ENCODE peak calls at places on chromosomes 4 and X, in six cellular contexts. J is HFF-Myc, W is astrocyte, Y is choroid plexus epithelial cell, Q is dorsolateral prefrontal cortex, V is ovary. P is an unnamed sample.

GRCh38 chr4:25032126-25032525 is 1.4 kb upstream of the LGI2 start:
- DNase-seq in Q (no peak), J (no peak), Y (peak; percentile 18), V (no peak), W (peak; percentile 46), P (peak; percentile 21)

GRCh38 chrX:136752796-136753195 is 27.9 kb downstream of the ARHGEF6 start:
- DNase-seq in Y (peak; percentile 55), Q (no peak), J (no peak), W (no peak), V (no peak), P (peak; percentile 61)

GRCh38 chrX:15751160-15751819 is 13.2 kb downstream of the CA5B start:
- DNase-seq in Y (peak; percentile 38), Q (no peak), V (no peak), J (peak; percentile 52), W (peak; percentile 39), P (peak; percentile 17)

GRCh38 chr4:67879486-67879885 is 4.3 kb downstream of the TMPRSS11D start:
- DNase-seq in V (no peak), W (no peak), J (no peak), Q (no peak), Y (peak; percentile 39), P (peak; percentile 26)

GRCh38 chrX:134798472-134798871 is 140.2 kb upstream of the PLAC1 start:
- DNase-seq in Y (no peak), Q (no peak), W (no peak), V (no peak), J (no peak), P (no peak)

GRCh38 chrX:18677140-18677834 is 5.4 kb upstream of the RS1 start:
- DNase-seq in Y (no peak), J (no peak), Q (no peak), V (no peak), W (no peak), P (no peak)

GRCh38 chrX:102155806-102156179 is at the start of gene BEX5:
- DNase-seq in V (peak; percentile 67), Q (peak; percentile 77), W (no peak), J (no peak), Y (peak; percentile 1), P (no peak)

GRCh38 chr4:38145741-38146140 is 185.5 kb downstream of the PTTG2 start:
- DNase-seq in W (peak; percentile 88), J (no peak), Q (no peak), V (no peak), Y (peak; percentile 94), P (peak; percentile 94)

GRCh38 chr4:6476893-6477292 is 4.5 kb upstream of the PPP2R2C start:
- DNase-seq in Q (no peak), J (no peak), W (no peak), V (no peak), Y (no peak), P (no peak)

GRCh38 chr4:138410266-138410665 is 168.1 kb upstream of the SLC7A11 start:
- DNase-seq in Y (no peak), V (no peak), Q (no peak), J (no peak), W (no peak), P (no peak)

GRCh38 chr4:48109413-48110263 is 24.4 kb downstream of the TXK start:
- DNase-seq in V (no peak), W (peak; percentile 23), Y (peak; percentile 74), J (peak; percentile 37), Q (no peak), P (peak; percentile 41)

GRCh38 chrX:16733013-16733412 is 13.6 kb downstream of the SYAP1 start:
- DNase-seq in W (no peak), J (no peak), V (no peak), Q (no peak), Y (no peak), P (no peak)

GRCh38 chr4:84379881-84380618 is 119.0 kb downstream of the NKX6-1 start:
- DNase-seq in J (no peak), Y (peak; percentile 1), V (no peak), Q (no peak), W (peak; percentile 67), P (peak; percentile 75)

GRCh38 chr4:38242822-38243384 is 282.7 kb downstream of the PTTG2 start:
- DNase-seq in V (no peak), W (no peak), Y (no peak), Q (no peak), J (no peak), P (no peak)

GRCh38 chr4:181293014-181293413 is 950.2 kb upstream of the TENM3 start:
- DNase-seq in J (no peak), V (no peak), W (no peak), Q (no peak), Y (no peak), P (no peak)

GRCh38 chrX:106898462-106898861 is 4.7 kb downstream of the RIPPLY1 start:
- DNase-seq in V (no peak), Q (no peak), W (peak; percentile 23), Y (peak; percentile 77), J (peak; percentile 24), P (peak; percentile 74)

GRCh38 chr4:77599378-77599777 is 6.2 kb upstream of the CXCL13 start:
- DNase-seq in J (no peak), Q (no peak), W (no peak), Y (peak; percentile 78), V (no peak), P (peak; percentile 66)

GRCh38 chrX:102768984-102769761 is 48.6 kb downstream of the GPRASP3 start:
- DNase-seq in Q (peak; percentile 66), W (peak; percentile 80), Y (peak; percentile 91), V (peak; percentile 72), J (peak; percentile 86), P (peak; percentile 88)

GRCh38 chr4:108546728-108547127 is 73.6 kb upstream of the RPL34 start:
- DNase-seq in Q (no peak), V (no peak), Y (no peak), W (no peak), J (no peak), P (no peak)

GRCh38 chr4:86549163-86549788 is 44.8 kb upstream of the PTPN13 start:
- DNase-seq in W (peak; percentile 28), V (no peak), Y (peak; percentile 12), J (no peak), Q (no peak), P (no peak)

GRCh38 chr4:172177382-172177781 is 364.2 kb downstream of the GALNTL6 start:
- DNase-seq in Q (no peak), J (no peak), V (no peak), Y (no peak), W (no peak), P (no peak)

GRCh38 chr4:83219344-83219990 is 65.1 kb downstream of the COQ2 start:
- DNase-seq in W (peak; percentile 3), J (no peak), Y (no peak), V (peak; percentile 48), Q (no peak), P (no peak)

GRCh38 chr4:83221897-83222441 is 62.6 kb downstream of the COQ2 start:
- DNase-seq in V (no peak), Q (no peak), W (no peak), J (no peak), Y (no peak), P (no peak)

GRCh38 chr4:83217721-83218522 is 66.7 kb downstream of the COQ2 start:
- DNase-seq in W (no peak), Y (peak; percentile 28), V (no peak), J (no peak), Q (no peak), P (no peak)

GRCh38 chr4:83216856-83217683 is 67.5 kb downstream of the COQ2 start:
- DNase-seq in Q (no peak), W (no peak), Y (no peak), V (no peak), J (no peak), P (no peak)

GRCh38 chr4:83219991-83220360 is 64.6 kb downstream of the COQ2 start:
- DNase-seq in Q (no peak), J (no peak), Y (no peak), W (no peak), V (no peak), P (no peak)
- H3K4me3 ChIP-seq in Q (no peak overlapping the region), J (no peak overlapping the region), Y (no peak overlapping the region), W (no peak overlapping the region), V (no peak overlapping the region), P (no peak overlapping the region)

GRCh38 chr4:152348670-152349069 is 187.2 kb downstream of the FBXW7 start:
- DNase-seq in Q (peak; percentile 23), Y (no peak), V (no peak), W (no peak), J (no peak), P (peak; percentile 28)

GRCh38 chr4:152356428-152357034 is 179.4 kb downstream of the FBXW7 start:
- DNase-seq in Y (peak; percentile 81), W (peak; percentile 15), V (no peak), J (no peak), Q (no peak), P (peak; percentile 70)

GRCh38 chr4:152352215-152352614 is 183.7 kb downstream of the FBXW7 start:
- DNase-seq in J (no peak), Q (no peak), W (no peak), Y (peak; percentile 40), V (no peak), P (peak; percentile 15)

GRCh38 chr4:152351080-152351479 is 184.8 kb downstream of the FBXW7 start:
- DNase-seq in J (no peak), V (no peak), Q (no peak), Y (no peak), W (no peak), P (no peak)

DNA sequence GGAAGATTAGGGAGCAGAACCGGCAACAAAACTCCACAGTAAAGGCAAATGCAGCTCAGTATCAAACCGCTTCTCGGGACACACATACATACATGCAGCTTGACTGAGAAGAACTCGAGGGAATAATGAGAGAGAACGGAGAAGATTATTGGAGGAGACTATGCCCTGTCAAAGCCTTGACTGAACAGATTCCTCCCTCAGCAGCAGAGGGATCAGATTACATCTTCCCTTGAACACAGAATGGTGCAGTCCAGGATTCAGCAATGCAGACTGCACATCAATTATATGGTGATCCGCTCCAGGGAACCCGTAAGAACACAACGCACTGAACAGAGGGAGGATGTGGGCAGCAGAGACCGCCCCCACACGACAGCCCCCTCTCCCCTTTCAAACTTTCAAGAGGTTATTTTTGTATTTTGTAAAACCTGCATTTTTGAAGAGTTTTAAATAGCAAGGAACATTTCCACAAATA is 183.2 kb downstream of the FBXW7 start:
- DNase-seq in J (peak; percentile 95), Q (peak; percentile 76), W (peak; percentile 99), Y (peak; percentile 99), V (peak; percentile 60), P (peak; percentile 97)
- H3K4me3 ChIP-seq in J (peak overlapping the region; percentile 63), Q (peak overlapping the region; percentile 52), W (peak overlapping the region; percentile 70), Y (peak overlapping the region; percentile 66), V (peak overlapping the region; percentile 42), P (peak overlapping the region; percentile 66)

GRCh38 chr4:74969507-74970474 is 36.9 kb downstream of the PARM1 start:
- DNase-seq in Y (no peak), W (no peak), Q (no peak), J (no peak), V (no peak), P (no peak)
- H3K4me3 ChIP-seq in Y (no peak overlapping the region), W (no peak overlapping the region), Q (no peak overlapping the region), J (no peak overlapping the region), V (no peak overlapping the region), P (no peak overlapping the region)

GRCh38 chrX:39821011-39821708 is 276.6 kb downstream of the BCOR start:
- DNase-seq in Q (no peak), V (peak; percentile 70), Y (no peak), W (peak; percentile 16), J (no peak), P (peak; percentile 17)

GRCh38 chrX:39823424-39823823 is 274.3 kb downstream of the BCOR start:
- DNase-seq in Y (no peak), Q (no peak), V (no peak), W (no peak), J (no peak), P (no peak)

GRCh38 chrX:39822133-39822748 is 275.5 kb downstream of the BCOR start:
- DNase-seq in J (no peak), Q (no peak), W (no peak), V (no peak), Y (no peak), P (no peak)

GRCh38 chrX:39819921-39820849 is 277.6 kb downstream of the BCOR start:
- DNase-seq in J (no peak), Y (no peak), V (peak; percentile 49), Q (no peak), W (no peak), P (peak; percentile 64)

GRCh38 chrX:39821709-39822095 is 276.1 kb downstream of the BCOR start:
- DNase-seq in J (no peak), Y (no peak), W (no peak), Q (no peak), V (peak; percentile 47), P (no peak)
- H3K4me3 ChIP-seq in J (peak overlapping the region; percentile 33), Y (peak overlapping the region; percentile 50), W (no peak overlapping the region), Q (peak overlapping the region; percentile 49), V (peak overlapping the region; percentile 43), P (peak overlapping the region; percentile 32)

P was measured in cardiac fibroblast.